ENCODE peak calls at places on chromosomes 12 and 14, in four cellular contexts. One of them, this sample, is unnamed.

GRCh38 chr12:124952295-124952694 is 36.6 kb downstream of the DHX37 start:
- DNase-seq in GM12878: no peak
- DNase-seq in H1: no peak
- DNase-seq in K562: no peak
- DNase-seq in this sample: no peak

GRCh38 chr12:121996050-121996944 is 25.4 kb upstream of the BCL7A start:
- DNase-seq in GM12878: no peak
- DNase-seq in H1: no peak
- DNase-seq in K562: no peak
- DNase-seq in this sample: peak

GRCh38 chr14:78446807-78447206 is 276.6 kb downstream of the NRXN3 start:
- DNase-seq in GM12878: no peak
- DNase-seq in H1: no peak
- DNase-seq in K562: no peak
- DNase-seq in this sample: no peak

GRCh38 chr14:103803661-103804060 is 43.7 kb downstream of the PPP1R13B start:
- DNase-seq in GM12878: no peak
- DNase-seq in H1: no peak
- DNase-seq in K562: no peak
- DNase-seq in this sample: no peak

GRCh38 chr14:67999290-67999689 is 179.7 kb downstream of the RAD51B start:
- DNase-seq in GM12878: no peak
- DNase-seq in H1: no peak
- DNase-seq in K562: no peak
- DNase-seq in this sample: no peak

GRCh38 chr12:57829025-57829777 is 10.7 kb upstream of the AVIL start:
- DNase-seq in GM12878: no peak
- DNase-seq in H1: no peak
- DNase-seq in K562: no peak
- DNase-seq in this sample: no peak

GRCh38 chr14:24310666-24311604 is at the start of gene LTB4R:
- DNase-seq in GM12878: no peak
- DNase-seq in H1: no peak
- DNase-seq in K562: no peak
- DNase-seq in this sample: no peak

GRCh38 chr12:117193903-117194302 is 3.6 kb upstream of the FBXO21 start:
- DNase-seq in GM12878: no peak
- DNase-seq in H1: no peak
- DNase-seq in K562: no peak
- DNase-seq in this sample: no peak

DNA sequence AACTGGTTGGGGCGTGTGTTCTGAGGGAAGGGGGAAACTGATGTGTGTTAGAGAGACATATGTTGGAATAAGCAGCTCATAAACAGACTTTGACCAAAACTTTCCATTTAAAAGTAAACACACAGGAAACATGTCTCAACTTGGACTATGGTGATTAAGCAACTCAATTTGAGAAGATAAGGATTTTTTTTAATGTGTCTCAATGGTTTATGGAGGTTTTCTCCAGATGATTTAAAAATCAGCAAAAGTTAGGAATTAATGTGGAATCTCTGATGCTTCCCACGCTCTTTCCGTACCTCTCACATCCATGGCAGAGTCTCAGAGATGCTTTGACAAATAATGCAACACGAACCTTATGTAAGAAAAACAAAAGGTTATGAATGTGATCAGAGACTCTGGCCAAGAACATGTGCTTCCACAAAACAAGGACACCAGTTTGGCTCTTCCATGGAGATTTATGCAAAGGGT is 76.8 kb downstream of the FOXN3 start:
- DNase-seq in GM12878: no peak
- DNase-seq in H1: no peak
- DNase-seq in K562: no peak
- DNase-seq in this sample: peak
- TF ChIP-seq BRCA1 in GM12878: no peak
- TF ChIP-seq BRCA1 in H1: no peak
- TF ChIP-seq BRCA1 in K562: no peak
- TF ChIP-seq BRCA1 in this sample: no peak

DNA sequence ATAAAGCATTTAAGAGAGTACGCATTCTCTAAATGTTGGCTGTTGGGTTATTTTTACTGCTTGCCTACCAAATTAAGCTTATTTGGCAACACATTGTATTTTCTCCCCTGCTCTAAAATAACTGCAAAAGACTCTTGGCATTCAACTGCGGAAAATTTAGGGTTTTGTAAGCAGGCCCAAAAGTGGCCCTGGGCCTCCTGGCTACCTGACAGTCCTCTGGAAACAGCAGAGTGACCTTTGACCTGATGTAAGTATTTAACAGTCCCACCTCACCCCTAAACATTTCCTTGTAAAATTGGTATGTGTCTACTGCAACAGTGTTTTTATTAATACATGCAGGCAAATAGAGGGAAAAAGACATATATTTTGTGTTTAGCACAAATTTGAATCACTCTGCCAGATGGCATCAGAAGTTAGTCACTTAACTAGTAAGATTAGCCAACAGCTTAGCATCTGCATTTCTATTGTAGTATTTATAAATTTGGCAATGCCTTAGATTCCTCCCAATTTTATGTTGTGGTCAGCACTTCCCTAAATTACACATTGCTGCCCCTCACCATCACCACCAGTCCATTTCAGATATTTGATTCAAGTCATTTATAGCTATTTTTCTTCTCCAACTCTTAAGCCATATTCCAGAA is 11.2 kb downstream of the LLPH start:
- DNase-seq in GM12878: no peak
- DNase-seq in H1: no peak
- DNase-seq in K562: no peak
- DNase-seq in this sample: no peak
- TF ChIP-seq BRCA1 in GM12878: no peak
- TF ChIP-seq BRCA1 in H1: no peak
- TF ChIP-seq BRCA1 in K562: no peak
- TF ChIP-seq BRCA1 in this sample: no peak

GRCh38 chr12:79452906-79453305 is 237.9 kb downstream of the PAWR start:
- DNase-seq in GM12878: no peak
- DNase-seq in H1: no peak
- DNase-seq in K562: no peak
- DNase-seq in this sample: no peak

GRCh38 chr12:79451988-79452387 is 238.8 kb downstream of the PAWR start:
- DNase-seq in GM12878: no peak
- DNase-seq in H1: no peak
- DNase-seq in K562: no peak
- DNase-seq in this sample: peak

GRCh38 chr12:79451365-79451764 is 239.4 kb downstream of the PAWR start:
- DNase-seq in GM12878: no peak
- DNase-seq in H1: no peak
- DNase-seq in K562: no peak
- DNase-seq in this sample: no peak

GRCh38 chr12:79455314-79455713 is 235.4 kb downstream of the PAWR start:
- DNase-seq in GM12878: no peak
- DNase-seq in H1: no peak
- DNase-seq in K562: no peak
- DNase-seq in this sample: no peak

GRCh38 chr12:79454338-79454777 is 236.4 kb downstream of the PAWR start:
- DNase-seq in GM12878: no peak
- DNase-seq in H1: no peak
- DNase-seq in K562: no peak
- DNase-seq in this sample: peak
- TF ChIP-seq BRCA1 in GM12878: no peak
- TF ChIP-seq BRCA1 in H1: no peak
- TF ChIP-seq BRCA1 in K562: no peak
- TF ChIP-seq BRCA1 in this sample: no peak

GRCh38 chr12:32024884-32025599 is 65.8 kb downstream of the RESF1 start:
- DNase-seq in GM12878: no peak
- DNase-seq in H1: no peak
- DNase-seq in K562: peak
- DNase-seq in this sample: peak
- TF ChIP-seq BRCA1 in GM12878: no peak
- TF ChIP-seq BRCA1 in H1: no peak
- TF ChIP-seq BRCA1 in K562: no peak
- TF ChIP-seq BRCA1 in this sample: no peak

GRCh38 chr14:92568621-92569479 is 55.3 kb downstream of the RIN3 start:
- DNase-seq in GM12878: peak
- DNase-seq in H1: no peak
- DNase-seq in K562: no peak
- DNase-seq in this sample: no peak
- TF ChIP-seq BRCA1 in GM12878: no peak
- TF ChIP-seq BRCA1 in H1: no peak
- TF ChIP-seq BRCA1 in K562: no peak
- TF ChIP-seq BRCA1 in this sample: no peak

DNA sequence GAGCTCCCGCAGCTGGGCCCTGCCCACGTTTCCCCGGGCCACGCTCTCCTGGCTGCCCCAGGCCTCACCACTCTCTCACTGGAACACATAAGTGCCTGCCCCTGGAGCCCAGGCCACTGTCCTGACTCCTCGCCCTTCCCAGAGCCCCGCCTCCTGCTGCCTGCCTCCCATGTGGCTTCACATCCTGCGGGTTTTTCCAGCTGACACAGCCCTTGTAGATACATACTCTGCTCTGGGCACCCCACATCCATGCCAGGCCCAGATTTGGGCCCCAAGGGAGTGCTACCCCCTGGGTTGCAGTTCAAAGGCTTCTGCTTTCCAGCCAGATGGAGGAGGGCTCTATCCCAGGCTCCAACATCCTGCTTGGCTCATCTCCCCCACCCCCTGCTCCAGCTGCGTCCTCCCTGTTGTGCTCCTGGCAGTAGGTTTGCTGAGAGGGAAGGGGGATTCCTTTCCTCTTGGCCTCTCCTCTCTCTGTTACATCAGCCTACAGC is 60.1 kb downstream of the TSPAN9 start:
- DNase-seq in GM12878: no peak
- DNase-seq in H1: peak
- DNase-seq in K562: no peak
- DNase-seq in this sample: no peak
- TF ChIP-seq BRCA1 in GM12878: no peak
- TF ChIP-seq BRCA1 in H1: no peak
- TF ChIP-seq BRCA1 in K562: no peak
- TF ChIP-seq BRCA1 in this sample: no peak

GRCh38 chr12:11650697-11651281 is 1.3 kb downstream of the ETV6 start:
- DNase-seq in GM12878: peak
- DNase-seq in H1: no peak
- DNase-seq in K562: no peak
- DNase-seq in this sample: peak
- TF ChIP-seq BRCA1 in GM12878: no peak
- TF ChIP-seq BRCA1 in H1: no peak
- TF ChIP-seq BRCA1 in K562: no peak
- TF ChIP-seq BRCA1 in this sample: no peak

DNA sequence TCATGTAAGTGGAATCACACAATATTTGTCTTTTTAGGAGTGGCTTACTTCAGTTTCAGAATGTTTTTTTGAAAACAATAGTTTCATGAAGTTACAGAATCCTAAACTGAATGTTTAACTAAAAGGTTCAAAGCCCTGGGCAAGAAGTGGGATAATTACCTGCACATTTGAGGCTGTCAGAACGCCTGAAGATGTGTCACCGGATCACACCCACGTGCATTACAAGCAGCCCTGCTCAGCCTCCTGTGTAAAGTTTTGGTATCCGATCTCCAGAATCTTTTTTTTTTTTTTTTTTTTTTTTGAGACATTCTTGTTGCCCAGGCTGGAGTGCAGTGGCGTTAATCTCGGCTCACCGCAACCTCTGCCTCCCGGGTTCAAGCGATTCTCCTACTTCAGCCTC is 12.8 kb downstream of the EML1 start:
- DNase-seq in GM12878: no peak
- DNase-seq in H1: no peak
- DNase-seq in K562: no peak
- DNase-seq in this sample: no peak
- TF ChIP-seq BRCA1 in GM12878: no peak
- TF ChIP-seq BRCA1 in H1: no peak
- TF ChIP-seq BRCA1 in K562: no peak
- TF ChIP-seq BRCA1 in this sample: no peak